ENCODE peak calls at places on chromosomes 12 and 14, in nine cellular contexts. Y is body of pancreas, H is Karpas-422, O is H7, A is BJ, J is IMR-90, W is fibroblast of pulmonary artery, I is lung, L is adrenal gland. K is an unnamed sample.

GRCh38 chr12:16599081-16599480 is 6.9 kb downstream of the LMO3 start:
- DNase-seq in J (no peak), H (no peak), A (no peak), L (no peak), O (no peak), Y (peak; percentile 26), W (no peak), I (no peak), K (no peak)

GRCh38 chr14:77111021-77111420 is 13.0 kb downstream of the CIPC start:
- DNase-seq in Y (no peak), W (peak; percentile 46), I (no peak), A (no peak), O (peak; percentile 75), L (no peak), J (no peak), H (no peak), K (peak; percentile 87)

GRCh38 chr12:57772429-57773322 is at the start of gene EEF1AKMT3:
- DNase-seq in J (peak; percentile 35), I (no peak), A (no peak), H (peak; percentile 64), O (peak; percentile 86), W (peak; percentile 40), Y (peak; percentile 73), L (peak; percentile 78), K (no peak)

GRCh38 chr12:50642755-50643154 is 121.1 kb upstream of the ATF1 start:
- DNase-seq in L (no peak), A (no peak), Y (no peak), O (no peak), J (no peak), I (no peak), H (no peak), W (no peak), K (no peak)

GRCh38 chr12:93943766-93944165 is 204.6 kb upstream of the PLXNC1 start:
- DNase-seq in Y (no peak), A (no peak), O (no peak), H (no peak), J (peak; percentile 37), I (no peak), W (peak; percentile 37), L (peak; percentile 76), K (peak; percentile 59)

GRCh38 chr12:124057691-124058090 is 84.7 kb downstream of the ZNF664 start:
- DNase-seq in J (no peak), H (no peak), Y (no peak), O (no peak), L (no peak), W (no peak), A (no peak), I (no peak), K (no peak)

GRCh38 chr14:25103261-25103660 is 53.3 kb upstream of the STXBP6 start:
- DNase-seq in I (no peak), L (no peak), Y (no peak), W (no peak), H (no peak), O (no peak), A (no peak), J (no peak), K (no peak)

GRCh38 chr12:83817730-83818129 is 1094.9 kb downstream of the SLC6A15 start:
- DNase-seq in W (no peak), A (no peak), H (no peak), J (no peak), I (no peak), Y (no peak), L (no peak), O (no peak), K (no peak)

GRCh38 chr12:112473056-112473455 is 54.3 kb downstream of the PTPN11 start:
- DNase-seq in Y (no peak), O (no peak), I (no peak), A (no peak), J (no peak), L (no peak), H (peak; percentile 63), W (no peak), K (peak; percentile 61)

GRCh38 chr12:53623986-53624385 is 2.2 kb downstream of the ATF7 start:
- DNase-seq in J (peak; percentile 55), Y (no peak), A (no peak), O (peak; percentile 8), L (no peak), W (peak; percentile 66), I (no peak), H (peak; percentile 73), K (no peak)

GRCh38 chr14:99231850-99232401 is 40.1 kb downstream of the BCL11B start:
- DNase-seq in Y (no peak), W (no peak), L (no peak), O (peak; percentile 93), I (no peak), H (no peak), J (no peak), A (no peak), K (peak; percentile 95)

GRCh38 chr12:24534632-24535031 is 414.3 kb downstream of the BCAT1 start:
- DNase-seq in A (no peak), L (no peak), W (no peak), J (no peak), H (no peak), O (peak; percentile 24), Y (no peak), I (no peak), K (peak; percentile 57)

GRCh38 chr12:108602961-108603704 is 5.2 kb upstream of the TMEM119 start:
- DNase-seq in W (no peak), H (no peak), A (no peak), L (no peak), Y (no peak), I (no peak), O (no peak), J (no peak), K (no peak)

GRCh38 chr14:25132734-25133422 is 82.9 kb upstream of the STXBP6 start:
- DNase-seq in Y (peak; percentile 80), H (peak; percentile 85), O (peak; percentile 52), L (peak; percentile 72), A (no peak), J (peak; percentile 55), W (peak; percentile 75), I (peak; percentile 50), K (peak; percentile 91)

GRCh38 chr12:80598004-80598606 is 109.3 kb upstream of the MYF6 start:
- DNase-seq in I (no peak), W (peak; percentile 81), L (no peak), Y (peak; percentile 15), O (no peak), J (peak; percentile 83), H (peak; percentile 71), A (no peak), K (peak; percentile 60)

GRCh38 chr14:103528158-103528511 is 861 bp upstream of the TRMT61A start:
- DNase-seq in H (no peak), I (no peak), O (no peak), L (peak; percentile 73), Y (no peak), W (no peak), A (no peak), J (no peak), K (no peak)

GRCh38 chr14:105999361-106000028 is 473.1 kb downstream of the TMEM121 start:
- DNase-seq in L (no peak), H (peak; percentile 88), I (peak; percentile 58), Y (peak; percentile 53), W (peak; percentile 0), A (no peak), J (no peak), O (peak; percentile 19), K (peak; percentile 72)

GRCh38 chr14:72786377-72787350 is 107.2 kb downstream of the DPF3 start:
- DNase-seq in O (no peak), Y (no peak), W (no peak), A (no peak), L (no peak), J (no peak), I (no peak), H (no peak), K (no peak)

GRCh38 chr12:112214064-112214463 is 88.7 kb downstream of the TRAFD1 start:
- DNase-seq in J (no peak), Y (no peak), O (no peak), L (peak; percentile 6), I (no peak), H (no peak), A (no peak), W (no peak), K (no peak)

DNA sequence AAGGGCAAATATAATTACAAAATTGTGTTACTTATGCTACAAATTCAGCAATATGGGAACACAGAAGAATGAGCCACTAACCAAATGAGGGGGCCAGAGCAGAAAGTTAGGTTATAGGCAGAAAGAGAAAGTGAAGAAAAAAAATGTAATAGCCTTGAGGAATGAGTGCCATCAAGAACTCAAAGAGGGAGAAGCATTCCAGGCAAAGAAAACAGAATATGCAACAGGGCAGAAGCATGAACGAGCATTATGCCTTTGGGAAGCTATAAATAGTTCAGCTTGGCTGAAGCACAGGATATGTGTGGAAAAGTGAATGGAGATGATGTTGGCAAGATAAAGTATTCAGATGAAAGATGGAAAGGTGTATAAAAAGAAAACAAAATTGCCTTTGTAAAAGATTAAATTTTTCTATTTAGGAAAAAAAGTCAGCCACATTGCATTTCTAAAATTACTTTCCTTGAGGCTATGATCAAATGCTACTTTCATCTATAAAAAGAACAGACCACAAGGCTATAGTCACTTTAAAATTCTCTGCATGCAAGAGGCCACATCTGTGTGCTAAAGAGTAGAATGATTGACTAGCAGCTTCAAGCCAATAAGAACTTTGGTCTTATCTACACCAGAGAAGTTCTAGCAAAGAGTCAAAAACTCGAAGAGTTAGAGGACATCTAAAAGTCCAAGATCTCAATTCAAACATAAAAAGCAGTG is 193.6 kb upstream of the GARIN6 start:
- DNase-seq in L (no peak), O (no peak), J (no peak), W (no peak), Y (no peak), A (no peak), I (no peak), H (no peak), K (no peak)
- H3K4me3 ChIP-seq in L (no peak overlapping the region), O (no peak overlapping the region), J (no peak overlapping the region), W (no peak overlapping the region), Y (no peak overlapping the region), A (no peak overlapping the region), I (no peak overlapping the region), H (no peak overlapping the region), K (no peak overlapping the region)

GRCh38 chr12:76028649-76029277 is 2.8 kb downstream of the PHLDA1 start:
- DNase-seq in J (no peak), W (peak; percentile 36), H (peak; percentile 41), A (no peak), O (no peak), Y (no peak), L (no peak), I (no peak), K (no peak)
- H3K4me3 ChIP-seq in J (peak overlapping the region; percentile 98), W (peak overlapping the region; percentile 94), H (peak overlapping the region; percentile 88), A (peak overlapping the region; percentile 70), O (peak overlapping the region; percentile 90), Y (no peak overlapping the region), L (no peak overlapping the region), I (no peak overlapping the region), K (peak overlapping the region; percentile 90)

GRCh38 chr14:93304771-93305170 is 28.1 kb downstream of the BTBD7 start:
- DNase-seq in L (no peak), A (peak; percentile 6), O (no peak), W (peak; percentile 24), I (no peak), H (no peak), Y (no peak), J (peak; percentile 56), K (no peak)
- H3K4me3 ChIP-seq in L (no peak overlapping the region), A (no peak overlapping the region), O (no peak overlapping the region), W (no peak overlapping the region), I (no peak overlapping the region), H (no peak overlapping the region), Y (no peak overlapping the region), J (no peak overlapping the region), K (no peak overlapping the region)

DNA sequence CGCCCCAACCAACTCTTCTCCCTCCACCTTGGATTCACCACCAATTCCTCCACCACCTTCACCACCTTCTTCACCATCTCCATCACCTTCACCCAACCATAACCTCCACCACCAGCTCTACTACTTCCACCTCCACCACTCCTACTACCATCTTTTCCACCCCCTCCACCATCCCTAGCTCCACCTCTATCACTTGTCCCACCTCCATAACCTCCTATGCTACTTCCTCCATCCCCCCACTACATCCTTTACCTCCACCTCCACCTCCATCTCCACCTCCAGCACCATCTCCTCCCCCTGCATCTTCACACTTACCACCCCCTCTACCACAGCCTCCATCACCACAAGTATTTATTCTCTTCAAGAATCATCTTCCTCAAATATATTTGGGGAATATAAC is 254.9 kb upstream of the EGLN3 start:
- DNase-seq in L (no peak), O (no peak), H (no peak), I (no peak), Y (no peak), J (no peak), A (no peak), W (no peak), K (no peak)
- H3K4me3 ChIP-seq in L (no peak overlapping the region), O (no peak overlapping the region), H (no peak overlapping the region), I (no peak overlapping the region), Y (no peak overlapping the region), J (no peak overlapping the region), A (no peak overlapping the region), W (no peak overlapping the region), K (no peak overlapping the region)